ENCODE peak calls at places on chromosomes 12 and 14, in four cellular contexts. G is uterus, R is cardiac muscle cell, B is caudate nucleus. P is an unnamed sample.

GRCh38 chr12:67469666-67470065 is 178.9 kb upstream of the DYRK2 start:
- DNase-seq in G (peak), B (no peak), R (peak), P (peak)

GRCh38 chr14:96260341-96260821 is 4.4 kb downstream of the BDKRB1 start:
- DNase-seq in B (no peak), G (no peak), R (no peak), P (no peak)

GRCh38 chr12:132106921-132107320 is 37.2 kb downstream of the DDX51 start:
- DNase-seq in R (no peak), B (no peak), G (no peak), P (no peak)

GRCh38 chr12:49200882-49201594 is 12.2 kb upstream of the TUBA1A start:
- DNase-seq in G (peak), B (no peak), R (peak), P (peak)

GRCh38 chr12:78293039-78293686 is 462.5 kb downstream of the NAV3 start:
- DNase-seq in G (no peak), B (no peak), R (no peak), P (no peak)

GRCh38 chr14:83255015-83255726 is 1721.5 kb upstream of the SEL1L start:
- DNase-seq in B (no peak), R (no peak), G (no peak), P (no peak)

GRCh38 chr12:58513866-58514265 is 406.4 kb downstream of the LRIG3 start:
- DNase-seq in G (no peak), B (no peak), R (no peak), P (no peak)

GRCh38 chr14:98470663-98471062 is 801.3 kb downstream of the BCL11B start:
- DNase-seq in R (peak), B (no peak), G (no peak), P (no peak)

GRCh38 chr12:52038447-52038846 is 12.8 kb upstream of the NR4A1 start:
- DNase-seq in B (no peak), G (no peak), R (no peak), P (no peak)

GRCh38 chr12:34601689-34602088 is 579.4 kb downstream of the ALG10 start:
- DNase-seq in B (no peak), R (no peak), G (no peak), P (no peak)

GRCh38 chr12:104480826-104481457 is 24.2 kb downstream of the CHST11 start:
- DNase-seq in R (no peak), G (no peak), B (no peak), P (no peak)

GRCh38 chr14:80973918-80974317 is 18.5 kb downstream of the TSHR start:
- DNase-seq in G (no peak), R (no peak), B (no peak), P (no peak)

GRCh38 chr12:32532415-32532814 is 133.1 kb downstream of the FGD4 start:
- DNase-seq in B (no peak), G (no peak), R (no peak), P (no peak)

GRCh38 chr14:29548948-29549370 is 378.7 kb downstream of the PRKD1 start:
- DNase-seq in B (no peak), G (no peak), R (peak), P (peak)

GRCh38 chr14:79468491-79468890 is 742.8 kb downstream of the DIO2 start:
- DNase-seq in G (no peak), B (no peak), R (no peak), P (no peak)

GRCh38 chr12:58416211-58416610 is 474.8 kb downstream of the ATP23 start:
- DNase-seq in B (no peak), G (no peak), R (no peak), P (no peak)

GRCh38 chr14:99475179-99475578 is 5.5 kb downstream of the SETD3 start:
- DNase-seq in R (peak), G (no peak), B (no peak), P (peak)

GRCh38 chr14:26636571-26636970 is 38.7 kb upstream of the NOVA1 start:
- DNase-seq in B (no peak), G (no peak), R (no peak), P (no peak)

GRCh38 chr12:44225128-44225527 is 389.2 kb downstream of the TMEM117 start:
- DNase-seq in G (no peak), R (no peak), B (no peak), P (peak)

GRCh38 chr12:109968032-109968420 is 28.1 kb downstream of the GIT2 start:
- DNase-seq in R (no peak), G (no peak), B (no peak), P (no peak)

GRCh38 chr12:18824287-18824686 is 86.4 kb downstream of the CAPZA3 start:
- DNase-seq in G (no peak), R (no peak), B (no peak), P (no peak)

GRCh38 chr12:29245246-29245645 is 96.2 kb downstream of the FAR2 start:
- DNase-seq in R (no peak), G (no peak), B (no peak), P (no peak)

GRCh38 chr14:34052658-34053014 is 101.8 kb upstream of the EGLN3 start:
- DNase-seq in R (no peak), B (no peak), G (no peak), P (no peak)

GRCh38 chr12:42779186-42779859 is 189.8 kb upstream of the PRICKLE1 start:
- DNase-seq in G (peak), R (no peak), B (no peak), P (no peak)

GRCh38 chr12:69298947-69299346 is 49.2 kb upstream of the LYZ start:
- DNase-seq in R (no peak), B (no peak), G (no peak), P (no peak)

GRCh38 chr14:39023939-39024871 is 78.8 kb downstream of the SEC23A start:
- DNase-seq in B (no peak), R (no peak), G (no peak), P (no peak)

GRCh38 chr12:50672158-50672557 is 91.7 kb upstream of the ATF1 start:
- DNase-seq in B (no peak), R (no peak), G (no peak), P (no peak)

GRCh38 chr14:36655963-36656768 is 5.5 kb upstream of the PAX9 start:
- DNase-seq in R (peak), G (no peak), B (no peak), P (no peak)

GRCh38 chr12:17344649-17345048 is 738.7 kb upstream of the LMO3 start:
- DNase-seq in R (no peak), B (no peak), G (no peak), P (no peak)

GRCh38 chr14:64584185-64584584 is 34.4 kb downstream of the PPP1R36 start:
- DNase-seq in G (no peak), B (no peak), R (no peak), P (no peak)

GRCh38 chr12:85693093-85693665 is 143.0 kb downstream of the RASSF9 start:
- DNase-seq in R (no peak), B (no peak), G (no peak), P (no peak)

GRCh38 chr12:123232807-123233504 is at the start of the genes MPHOSPH9 and MTRFR:
- DNase-seq in B (peak), R (peak), G (peak), P (peak)

GRCh38 chr14:96246535-96246839 is 9.5 kb upstream of the BDKRB1 start:
- DNase-seq in R (no peak), G (no peak), B (no peak), P (no peak)

GRCh38 chr12:93572712-93573551 is 457 bp downstream of the SOCS2 start:
- DNase-seq in G (peak), B (no peak), R (peak), P (no peak)

GRCh38 chr14:64838656-64839055 is 41.1 kb downstream of the SPTB start:
- DNase-seq in G (no peak), R (no peak), B (no peak), P (no peak)

GRCh38 chr12:48118491-48118890 is 673 bp upstream of the PFKM start:
- DNase-seq in G (no peak), R (peak), B (no peak), P (no peak)

GRCh38 chr12:53235742-53236442 is 3.9 kb upstream of the RARG start:
- DNase-seq in R (no peak), B (no peak), G (no peak), P (no peak)

GRCh38 chr12:69884386-69884785 is 59.4 kb downstream of the MYRFL start:
- DNase-seq in R (no peak), G (no peak), B (no peak), P (no peak)

GRCh38 chr14:68501171-68501570 is 291.7 kb downstream of the ZFP36L1 start:
- DNase-seq in G (no peak), B (no peak), R (no peak), P (no peak)

GRCh38 chr14:68501621-68502052 is 291.2 kb downstream of the ZFP36L1 start:
- DNase-seq in R (no peak), B (no peak), G (no peak), P (no peak)

GRCh38 chr14:68504861-68505260 is 288.0 kb downstream of the ZFP36L1 start:
- DNase-seq in B (no peak), R (no peak), G (no peak), P (no peak)

GRCh38 chr14:68502196-68502595 is 290.7 kb downstream of the ZFP36L1 start:
- DNase-seq in G (no peak), B (no peak), R (no peak), P (no peak)

DNA sequence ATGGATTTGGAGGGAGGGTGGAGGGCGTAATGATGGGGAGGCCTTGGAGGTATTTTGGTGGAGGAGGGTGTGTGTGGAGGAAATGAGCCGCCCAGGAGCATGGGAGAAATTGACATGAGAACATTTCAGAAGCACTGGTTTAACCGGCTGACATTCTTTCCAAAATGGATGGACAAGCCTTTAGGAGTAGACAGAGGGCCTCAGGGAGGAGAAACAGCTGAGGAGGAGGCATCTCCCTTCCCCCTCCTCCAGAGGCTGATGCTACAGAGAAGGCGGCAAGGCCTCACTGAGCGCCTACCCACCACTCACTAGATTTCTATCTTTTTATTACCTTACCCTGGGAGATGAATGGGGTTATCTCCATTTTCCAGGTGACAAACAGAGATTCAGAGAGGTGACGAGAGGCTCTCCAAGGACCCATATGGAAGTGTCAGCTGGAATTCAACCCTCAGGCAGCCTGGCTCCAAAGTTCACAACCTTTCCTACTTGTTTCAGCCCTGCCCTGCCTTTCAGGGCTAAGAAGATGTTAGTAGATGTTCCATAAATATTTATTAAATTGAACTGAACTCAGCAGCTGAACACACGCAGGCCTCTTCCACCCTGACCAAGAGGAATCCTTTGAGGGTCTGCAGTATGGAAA is 289.6 kb downstream of the ZFP36L1 start:
- DNase-seq in B (no peak), G (no peak), R (no peak), P (no peak)
- H3K27ac ChIP-seq in B (no peak), G (peak), R (peak), P (no peak)

GRCh38 chr12:122059203-122059960 is 19.2 kb upstream of the MLXIP start:
- DNase-seq in B (no peak), R (no peak), G (no peak), P (no peak)
- H3K27ac ChIP-seq in B (no peak), R (no peak), G (peak), P (peak)

GRCh38 chr12:116133609-116134214 is 143.8 kb downstream of the MED13L start:
- DNase-seq in G (no peak), R (no peak), B (no peak), P (no peak)

GRCh38 chr12:116136340-116136739 is 141.2 kb downstream of the MED13L start:
- DNase-seq in R (no peak), B (no peak), G (no peak), P (no peak)

GRCh38 chr12:116130431-116130830 is 147.1 kb downstream of the MED13L start:
- DNase-seq in B (no peak), R (no peak), G (no peak), P (no peak)

GRCh38 chr12:116135209-116135930 is 142.1 kb downstream of the MED13L start:
- DNase-seq in R (no peak), B (no peak), G (no peak), P (no peak)

DNA sequence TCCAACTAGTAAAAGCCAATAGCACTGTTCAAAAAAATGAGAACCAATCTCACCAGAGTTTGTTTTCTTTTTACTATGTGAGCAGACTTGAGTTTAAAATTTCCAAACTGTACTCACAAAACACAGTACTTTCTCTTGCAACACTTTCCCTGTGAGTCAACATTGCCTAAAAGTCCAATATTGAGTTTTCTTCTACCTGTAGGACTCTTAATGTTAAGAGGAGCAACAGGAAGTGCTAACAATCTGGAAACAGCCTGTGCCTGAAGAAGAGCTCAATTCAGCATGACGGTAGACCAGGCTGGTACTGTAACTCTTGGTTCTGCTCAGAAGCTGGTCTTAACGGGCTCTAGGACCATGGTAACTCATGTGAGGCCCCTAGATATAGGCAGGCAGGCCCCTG is 144.3 kb downstream of the MED13L start:
- DNase-seq in B (no peak), G (no peak), R (no peak), P (no peak)
- H3K27ac ChIP-seq in B (no peak), G (no peak), R (no peak), P (no peak)

GRCh38 chr14:76954791-76955190 is 73.7 kb downstream of the IRF2BPL start:
- DNase-seq in B (no peak), G (no peak), R (no peak), P (no peak)

GRCh38 chr14:76954371-76954770 is 74.1 kb downstream of the IRF2BPL start:
- DNase-seq in G (no peak), B (no peak), R (no peak), P (no peak)

GRCh38 chr14:76955575-76956252 is 72.8 kb downstream of the IRF2BPL start:
- DNase-seq in G (no peak), B (peak), R (no peak), P (peak)

GRCh38 chr14:76951149-76951548 is 77.4 kb downstream of the IRF2BPL start:
- DNase-seq in B (no peak), R (no peak), G (no peak), P (no peak)

GRCh38 chr14:76953196-76953945 is 75.1 kb downstream of the IRF2BPL start:
- DNase-seq in B (no peak), R (no peak), G (peak), P (no peak)
- H3K27ac ChIP-seq in B (peak), R (peak), G (peak), P (peak)

DNA sequence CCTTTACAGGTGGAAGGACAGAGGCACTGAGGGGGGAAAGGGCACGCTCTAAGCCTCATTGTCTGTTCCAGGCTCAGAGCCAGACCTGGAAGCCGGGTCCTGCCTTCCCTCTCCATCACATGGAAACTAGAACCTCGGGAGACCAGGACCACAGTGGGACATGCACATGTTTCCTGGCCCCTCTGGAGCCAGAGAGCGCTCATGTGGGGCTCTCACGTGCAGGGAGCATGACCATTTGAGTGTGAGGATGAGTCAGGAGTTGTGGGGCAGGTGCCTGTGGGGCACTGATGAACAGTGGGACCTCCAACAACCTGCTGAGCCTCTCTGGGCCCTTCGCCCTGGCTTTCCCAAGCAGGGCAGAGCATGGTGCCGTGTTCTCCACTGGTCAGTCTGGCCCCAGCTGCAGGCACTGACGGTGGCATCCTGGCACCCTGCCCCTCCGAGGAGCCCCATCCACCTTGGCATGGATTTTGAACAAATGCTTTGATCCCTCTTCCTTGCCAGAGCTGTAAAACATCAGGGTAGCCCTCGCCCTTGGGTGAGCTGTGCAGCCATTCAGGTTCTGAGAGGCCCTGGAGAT is 100.2 kb downstream of the RIN3 start:
- DNase-seq in B (no peak), G (no peak), R (no peak), P (no peak)
- H3K27ac ChIP-seq in B (no peak), G (no peak), R (no peak), P (no peak)

GRCh38 chr12:5522358-5523335 is 90.7 kb downstream of the NTF3 start:
- DNase-seq in B (no peak), R (no peak), G (no peak), P (no peak)
- H3K27ac ChIP-seq in B (no peak), R (no peak), G (no peak), P (no peak)

DNA sequence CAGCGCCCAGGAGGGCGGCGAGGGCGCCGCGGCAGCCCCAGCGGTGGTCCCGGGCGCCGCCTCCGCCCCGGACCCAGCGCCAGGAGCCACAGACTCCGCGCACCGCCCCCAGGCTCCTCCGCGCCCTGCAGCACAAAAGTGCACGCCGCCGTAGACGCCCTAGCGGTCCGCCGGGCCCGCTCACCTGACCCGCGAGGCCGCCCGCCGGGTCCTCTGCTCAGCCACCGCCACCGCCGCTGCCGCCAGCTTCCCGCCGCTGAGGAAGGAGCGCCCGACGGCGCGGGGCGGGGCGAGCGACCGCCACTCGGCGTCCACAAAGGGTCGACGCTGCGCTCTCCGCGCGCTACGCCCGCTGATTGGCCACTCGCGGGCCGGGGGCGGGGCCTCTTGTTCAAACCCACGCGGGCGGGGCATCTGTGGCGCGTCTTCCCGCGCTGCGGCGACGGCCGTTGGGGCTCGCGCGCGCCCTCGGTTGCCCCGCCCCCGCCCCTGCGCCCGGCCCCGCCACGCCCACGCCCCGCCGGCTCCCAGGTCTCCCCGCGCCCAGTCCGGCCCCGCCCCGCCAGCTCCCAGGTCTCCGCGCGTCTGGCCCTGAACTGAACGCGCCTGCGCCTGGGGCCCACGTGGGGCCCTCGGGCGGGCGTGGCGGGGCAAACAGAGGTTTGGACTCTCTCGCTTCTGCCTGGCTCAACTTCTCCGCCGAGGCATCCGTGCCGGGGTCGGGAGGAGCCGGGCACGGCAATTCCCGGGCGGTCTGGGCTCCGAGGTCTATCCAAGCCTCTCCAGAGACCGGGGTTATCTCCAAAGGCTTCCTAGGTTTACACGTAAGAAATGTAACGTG is at the start of gene CDCA4:
- DNase-seq in R (peak), B (peak), G (peak), P (no peak)
- H3K27ac ChIP-seq in R (peak), B (no peak), G (peak), P (peak)

DNA sequence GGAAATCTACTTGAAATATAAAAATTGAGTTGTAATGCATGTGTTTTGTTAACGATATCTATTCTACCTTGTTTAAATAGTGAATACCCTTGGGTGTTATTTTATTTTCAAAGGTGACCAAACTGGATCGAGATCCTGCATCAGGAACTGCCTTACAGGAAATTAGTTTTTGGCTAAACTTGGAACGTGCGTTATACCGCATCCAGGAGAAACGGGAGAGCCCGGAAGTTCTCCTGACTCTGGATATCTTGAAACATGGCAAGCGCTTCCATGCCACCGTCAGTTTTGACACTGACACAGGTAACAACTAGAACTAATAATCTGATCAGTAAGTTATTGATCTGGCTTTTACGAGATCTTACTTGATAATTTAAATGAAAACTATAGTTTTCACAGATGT is 15.9 kb downstream of the DYNC1H1 start:
- DNase-seq in G (no peak), B (no peak), R (no peak), P (no peak)
- H3K27ac ChIP-seq in G (peak), B (no peak), R (no peak), P (no peak)

GRCh38 chr12:3898751-3899150 is 25.6 kb upstream of the PARP11 start:
- DNase-seq in B (no peak), G (no peak), R (no peak), P (no peak)

GRCh38 chr12:3897400-3897910 is 24.3 kb upstream of the PARP11 start:
- DNase-seq in G (no peak), R (no peak), B (no peak), P (no peak)

GRCh38 chr12:3901116-3901515 is 27.9 kb upstream of the PARP11 start:
- DNase-seq in R (no peak), G (no peak), B (no peak), P (no peak)

GRCh38 chr12:3892631-3893030 is 19.4 kb upstream of the PARP11 start:
- DNase-seq in B (no peak), G (no peak), R (no peak), P (no peak)

GRCh38 chr12:3896851-3897351 is 23.7 kb upstream of the PARP11 start:
- DNase-seq in G (no peak), B (no peak), R (no peak), P (peak)
- H3K27ac ChIP-seq in G (no peak), B (no peak), R (no peak), P (peak)

P was measured in SK-N-MC.